ENCODE peak calls at places on chromosomes 11 and 22, in nine cellular contexts. One of them, this sample, is unnamed.

GRCh38 chr11:104390696-104391095 is 226.7 kb upstream of the PDGFD start:
- DNase-seq in CD4-positive, alpha-beta memory T cell: no peak
- DNase-seq in AG08395: no peak
- DNase-seq in nephron progenitor cell: no peak
- DNase-seq in foreskin keratinocyte: no peak
- DNase-seq in transverse colon: no peak
- DNase-seq in RWPE1: no peak
- DNase-seq in stimulated activated CD8-positive, alpha-beta memory T cell treated with anti-CD3 and anti-CD28 coated beads, Interleukin-7, amount 100 ng/mL, for 1 hour: no peak
- DNase-seq in RCC 7860: peak
- DNase-seq in this sample: no peak

GRCh38 chr11:134361241-134361640 is 29.5 kb downstream of the GLB1L2 start:
- DNase-seq in transverse colon: no peak
- DNase-seq in stimulated activated CD8-positive, alpha-beta memory T cell treated with anti-CD3 and anti-CD28 coated beads, Interleukin-7, amount 100 ng/mL, for 1 hour: no peak
- DNase-seq in RWPE1: no peak
- DNase-seq in AG08395: no peak
- DNase-seq in foreskin keratinocyte: no peak
- DNase-seq in RCC 7860: no peak
- DNase-seq in nephron progenitor cell: no peak
- DNase-seq in CD4-positive, alpha-beta memory T cell: no peak
- DNase-seq in this sample: no peak

GRCh38 chr22:19169002-19169946 is 9.3 kb downstream of the SLC25A1 start:
- DNase-seq in RWPE1: no peak
- DNase-seq in stimulated activated CD8-positive, alpha-beta memory T cell treated with anti-CD3 and anti-CD28 coated beads, Interleukin-7, amount 100 ng/mL, for 1 hour: no peak
- DNase-seq in transverse colon: no peak
- DNase-seq in CD4-positive, alpha-beta memory T cell: no peak
- DNase-seq in foreskin keratinocyte: no peak
- DNase-seq in nephron progenitor cell: no peak
- DNase-seq in AG08395: no peak
- DNase-seq in RCC 7860: no peak
- DNase-seq in this sample: no peak

GRCh38 chr11:86719781-86720463 is 47.5 kb upstream of the ME3 start:
- DNase-seq in AG08395: peak
- DNase-seq in stimulated activated CD8-positive, alpha-beta memory T cell treated with anti-CD3 and anti-CD28 coated beads, Interleukin-7, amount 100 ng/mL, for 1 hour: no peak
- DNase-seq in transverse colon: no peak
- DNase-seq in nephron progenitor cell: no peak
- DNase-seq in RWPE1: peak
- DNase-seq in RCC 7860: peak
- DNase-seq in foreskin keratinocyte: peak
- DNase-seq in CD4-positive, alpha-beta memory T cell: no peak
- DNase-seq in this sample: no peak

GRCh38 chr11:115501895-115502589 is 2.2 kb downstream of the CADM1 start:
- DNase-seq in stimulated activated CD8-positive, alpha-beta memory T cell treated with anti-CD3 and anti-CD28 coated beads, Interleukin-7, amount 100 ng/mL, for 1 hour: no peak
- DNase-seq in transverse colon: no peak
- DNase-seq in CD4-positive, alpha-beta memory T cell: no peak
- DNase-seq in foreskin keratinocyte: peak
- DNase-seq in RWPE1: no peak
- DNase-seq in RCC 7860: peak
- DNase-seq in nephron progenitor cell: peak
- DNase-seq in AG08395: no peak
- DNase-seq in this sample: no peak

GRCh38 chr11:2527621-2528291 is 82.9 kb downstream of the KCNQ1 start:
- DNase-seq in stimulated activated CD8-positive, alpha-beta memory T cell treated with anti-CD3 and anti-CD28 coated beads, Interleukin-7, amount 100 ng/mL, for 1 hour: no peak
- DNase-seq in RWPE1: no peak
- DNase-seq in transverse colon: peak
- DNase-seq in CD4-positive, alpha-beta memory T cell: no peak
- DNase-seq in foreskin keratinocyte: no peak
- DNase-seq in RCC 7860: no peak
- DNase-seq in AG08395: no peak
- DNase-seq in nephron progenitor cell: peak
- DNase-seq in this sample: no peak

GRCh38 chr11:102946237-102946636 is 9.3 kb downstream of the MMP13 start:
- DNase-seq in stimulated activated CD8-positive, alpha-beta memory T cell treated with anti-CD3 and anti-CD28 coated beads, Interleukin-7, amount 100 ng/mL, for 1 hour: no peak
- DNase-seq in RCC 7860: no peak
- DNase-seq in nephron progenitor cell: no peak
- DNase-seq in transverse colon: no peak
- DNase-seq in CD4-positive, alpha-beta memory T cell: no peak
- DNase-seq in foreskin keratinocyte: no peak
- DNase-seq in RWPE1: no peak
- DNase-seq in AG08395: no peak
- DNase-seq in this sample: no peak

GRCh38 chr11:35390737-35391682 is 28.3 kb downstream of the SLC1A2 start:
- DNase-seq in RWPE1: peak
- DNase-seq in transverse colon: peak
- DNase-seq in AG08395: peak
- DNase-seq in RCC 7860: peak
- DNase-seq in foreskin keratinocyte: peak
- DNase-seq in CD4-positive, alpha-beta memory T cell: no peak
- DNase-seq in nephron progenitor cell: no peak
- DNase-seq in stimulated activated CD8-positive, alpha-beta memory T cell treated with anti-CD3 and anti-CD28 coated beads, Interleukin-7, amount 100 ng/mL, for 1 hour: no peak
- DNase-seq in this sample: peak